ENCODE peak calls at places on chromosomes 16 and 17, in four cellular contexts. A is upper lobe of right lung, I is vagina, C is mesothelial cell of epicardium. G is an unnamed sample.
A peak's percentile ranks its signal among the peaks of the same experiment; 100 is the strongest.

GRCh38 chr17:43151880-43152456 is 19.0 kb upstream of the NBR1 start:
- DNase-seq in A (no peak), I (no peak), C (no peak), G (no peak)

GRCh38 chr17:77681820-77682219 is 276.7 kb upstream of the TNRC6C start:
- DNase-seq in A (peak; percentile 20), I (no peak), C (no peak), G (no peak)

GRCh38 chr16:82034981-82035612 is at the start of gene HSD17B2:
- DNase-seq in A (no peak), I (no peak), C (no peak), G (no peak)

GRCh38 chr17:74453665-74454196 is 12.7 kb upstream of the CD300A start:
- DNase-seq in A (no peak), I (no peak), C (no peak), G (no peak)

GRCh38 chr17:44386182-44386525 is 3.3 kb downstream of the ITGA2B start:
- DNase-seq in A (no peak), I (no peak), C (no peak), G (no peak)

GRCh38 chr17:42518755-42519545 is 17.1 kb upstream of the NAGLU start:
- DNase-seq in A (peak; percentile 63), I (no peak), C (peak; percentile 62), G (no peak)

GRCh38 chr16:57601801-57602478 is 26.5 kb upstream of the ADGRG1 start:
- DNase-seq in A (no peak), I (peak; percentile 65), C (peak; percentile 13), G (no peak)

GRCh38 chr16:11901091-11901490 is 14.7 kb downstream of the GSPT1 start:
- DNase-seq in A (no peak), I (no peak), C (no peak), G (no peak)

GRCh38 chr16:73420244-73421040 is 372.5 kb upstream of the ZFHX3 start:
- DNase-seq in A (no peak), I (no peak), C (no peak), G (no peak)

GRCh38 chr17:6462692-6463091 is 18.4 kb downstream of the PIMREG start:
- DNase-seq in A (no peak), I (no peak), C (no peak), G (no peak)

GRCh38 chr17:81854974-81855774 is 5.2 kb downstream of the P4HB start:
- DNase-seq in A (no peak), I (no peak), C (no peak), G (no peak)

GRCh38 chr17:9615486-9615885 is 29.8 kb upstream of the USP43 start:
- DNase-seq in A (no peak), I (no peak), C (no peak), G (no peak)

GRCh38 chr17:32875904-32876413 is 965 bp downstream of the MYO1D start:
- DNase-seq in A (no peak), I (no peak), C (no peak), G (no peak)

GRCh38 chr17:37478187-37478586 is 11.5 kb upstream of the DUSP14 start:
- DNase-seq in A (no peak), I (no peak), C (no peak), G (no peak)

GRCh38 chr17:32565401-32565800 is 78.6 kb downstream of the CDK5R1 start:
- DNase-seq in A (no peak), I (no peak), C (no peak), G (no peak)

GRCh38 chr17:15285466-15285865 is 20.3 kb upstream of the PMP22 start:
- DNase-seq in A (no peak), I (no peak), C (no peak), G (no peak)

GRCh38 chr17:47423406-47424295 is 99.9 kb downstream of the EFCAB13 start:
- DNase-seq in A (peak; percentile 69), I (no peak), C (peak; percentile 51), G (no peak)

GRCh38 chr16:1884155-1884760 is 12.3 kb upstream of the MEIOB start:
- DNase-seq in A (no peak), I (no peak), C (no peak), G (no peak)

GRCh38 chr17:19339341-19339815 is 23.1 kb downstream of the B9D1 start:
- DNase-seq in A (peak; percentile 3), I (no peak), C (no peak), G (no peak)

GRCh38 chr16:67914758-67915622 is 16.7 kb downstream of the CTRL start:
- DNase-seq in A (no peak), I (no peak), C (no peak), G (no peak)

GRCh38 chr16:67909056-67909742 is 16.1 kb downstream of the PSKH1 start:
- DNase-seq in A (no peak), I (no peak), C (no peak), G (no peak)

GRCh38 chr16:67907397-67907796 is 14.3 kb downstream of the PSKH1 start:
- DNase-seq in A (no peak), I (no peak), C (no peak), G (no peak)

GRCh38 chr16:67915831-67916723 is 15.6 kb downstream of the CTRL start:
- DNase-seq in A (no peak), I (no peak), C (no peak), G (no peak)

DNA sequence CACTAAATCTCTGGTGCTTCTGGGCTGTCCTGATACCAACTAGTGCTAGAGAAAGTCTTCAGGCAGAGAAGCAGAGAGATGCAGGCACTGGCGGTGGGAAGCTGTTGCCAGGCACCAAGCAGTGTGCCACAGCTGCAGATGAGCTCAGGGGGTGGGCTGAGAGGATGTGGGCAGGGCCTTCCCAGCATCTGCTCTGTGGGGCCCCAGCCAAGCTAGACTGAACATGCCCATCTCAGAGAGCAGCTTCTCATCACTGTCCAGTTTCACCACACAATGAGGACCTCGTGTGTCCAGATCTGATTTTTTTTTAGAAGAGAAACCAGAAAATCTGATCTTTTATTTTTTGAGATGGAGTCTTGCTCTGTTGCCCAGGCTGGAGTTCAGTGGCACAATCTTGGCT is 17.1 kb downstream of the PSKH1 start:
- DNase-seq in A (no peak), I (no peak), C (no peak), G (no peak)
- TF ChIP-seq CTCF in A (no peak), I (no peak), C (no peak), G (no peak)

GRCh38 chr16:85759631-85760419 is 8.9 kb upstream of the C16orf74 start:
- DNase-seq in A (peak; percentile 74), I (no peak), C (no peak), G (no peak)
- TF ChIP-seq CTCF in A (peak; percentile 33), I (no peak), C (peak; percentile 26), G (no peak)

GRCh38 chr17:979211-979538 is 401 bp downstream of the NXN start:
- DNase-seq in A (no peak), I (no peak), C (no peak), G (no peak)
- TF ChIP-seq CTCF in A (no peak), I (no peak), C (no peak), G (no peak)

GRCh38 chr16:31477220-31478216 is 5.4 kb upstream of the SLC5A2 start:
- DNase-seq in A (peak; percentile 93), I (no peak), C (no peak), G (no peak)
- TF ChIP-seq CTCF in A (peak; percentile 40), I (no peak), C (no peak), G (no peak)

DNA sequence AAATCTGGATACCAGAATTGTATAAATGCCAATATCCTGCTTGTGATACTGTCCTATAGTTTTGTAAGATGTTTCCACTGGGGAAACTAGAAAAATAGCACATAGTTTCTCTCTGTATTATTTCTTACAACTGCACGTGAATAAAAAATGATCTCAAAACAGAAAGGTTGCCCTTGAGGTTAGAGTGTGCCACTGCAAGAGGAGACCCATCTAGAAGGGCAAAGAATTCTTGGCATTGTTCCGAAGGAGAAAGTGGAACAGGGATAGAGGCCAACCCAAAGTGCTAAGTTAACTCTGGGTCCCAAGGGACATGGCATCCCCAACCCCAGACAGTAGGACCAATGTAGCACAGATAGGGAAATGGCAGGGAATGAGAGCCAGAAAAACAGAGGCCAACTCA is 477.5 kb upstream of the HSBP1 start:
- DNase-seq in A (no peak), I (no peak), C (no peak), G (no peak)
- TF ChIP-seq CTCF in A (no peak), I (no peak), C (no peak), G (no peak)